ENCODE peak calls at places on chromosomes 5 and 9, in nine cellular contexts. K is stimulated activated CD4-positive, alpha-beta T cell treated with anti-CD3 and anti-CD28 coated beads, Interleukin-15, amount 100 ng/mL, for 1 hour; O is GF-D8; Q is NCI-H748 treated with DMSO at 0.1 percent for 48 hours; L is HTR-8/SVneo; T is AML-193; N is adrenal gland; J is thyroid gland; X is WERI-Rb-1. C is an unnamed sample.

GRCh38 chr5:154811653-154812465 is 38.5 kb downstream of the FAXDC2 start:
- DNase-seq in L (peak; percentile 50), T (peak; percentile 65), O (peak; percentile 22), Q (peak; percentile 25), J (peak; percentile 68), X (peak; percentile 63), N (peak; percentile 83), K (peak; percentile 25), C (peak; percentile 51)

GRCh38 chr5:65018763-65019162 is 250.0 kb downstream of the CWC27 start:
- DNase-seq in O (no peak), N (no peak), L (no peak), X (no peak), Q (no peak), K (no peak), T (no peak), J (no peak), C (no peak)

GRCh38 chr5:172705576-172706084 is 64.6 kb downstream of the NEURL1B start:
- DNase-seq in Q (no peak), N (no peak), O (no peak), K (no peak), L (no peak), J (no peak), X (no peak), T (no peak), C (no peak)

GRCh38 chr5:151315998-151316597 is 12.5 kb upstream of the SLC36A3 start:
- DNase-seq in L (peak; percentile 73), T (peak; percentile 55), N (peak; percentile 85), O (no peak), J (peak; percentile 77), Q (peak; percentile 34), K (peak; percentile 10), X (peak; percentile 74), C (peak; percentile 58)

GRCh38 chr5:122306461-122306860 is 5.6 kb upstream of the SNCAIP start:
- DNase-seq in Q (no peak), K (no peak), O (no peak), X (no peak), J (no peak), N (no peak), T (no peak), L (no peak), C (no peak)

GRCh38 chr5:20145240-20145639 is 157.2 kb upstream of the CDH18 start:
- DNase-seq in L (no peak), N (no peak), O (no peak), Q (no peak), X (no peak), T (no peak), J (no peak), K (no peak), C (no peak)

GRCh38 chr9:22265038-22265437 is 181.6 kb upstream of the DMRTA1 start:
- DNase-seq in O (no peak), L (no peak), T (no peak), K (no peak), Q (no peak), N (no peak), J (no peak), X (no peak), C (no peak)

GRCh38 chr5:141992349-141992963 is 20.4 kb downstream of the GNPDA1 start:
- DNase-seq in L (peak; percentile 56), T (peak; percentile 55), Q (peak; percentile 48), O (no peak), X (peak; percentile 64), N (peak; percentile 78), J (peak; percentile 87), K (peak; percentile 55), C (no peak)

GRCh38 chr5:17000296-17000939 is 64.3 kb upstream of the MYO10 start:
- DNase-seq in X (no peak), J (no peak), O (no peak), L (peak; percentile 92), T (no peak), N (no peak), Q (no peak), K (no peak), C (no peak)

GRCh38 chr9:18795947-18796705 is 236.9 kb downstream of the SAXO1 start:
- DNase-seq in J (no peak), L (no peak), K (no peak), X (peak; percentile 41), T (no peak), N (peak; percentile 19), Q (no peak), O (no peak), C (no peak)

GRCh38 chr9:135241381-135242380 is 154.2 kb downstream of the OLFM1 start:
- DNase-seq in K (no peak), L (no peak), J (no peak), O (no peak), N (no peak), X (peak; percentile 62), T (no peak), Q (no peak), C (peak; percentile 52)

GRCh38 chr5:107277485-107278040 is 393.2 kb downstream of the EFNA5 start:
- DNase-seq in X (no peak), K (no peak), J (no peak), Q (no peak), L (no peak), O (no peak), N (no peak), T (no peak), C (no peak)

GRCh38 chr9:129464972-129465833 is 155.7 kb downstream of the C9orf50 start:
- DNase-seq in O (no peak), Q (no peak), N (peak; percentile 65), L (no peak), X (peak; percentile 44), K (no peak), J (peak; percentile 81), T (no peak), C (no peak)

GRCh38 chr5:141811287-141812155 is 66.7 kb downstream of the PCDH1 start:
- DNase-seq in K (no peak), O (no peak), T (no peak), N (no peak), X (peak; percentile 38), Q (no peak), J (no peak), L (peak; percentile 25), C (peak; percentile 42)

C was measured in ELF-1.